ENCODE peak calls at places on chromosomes 3 and 15, in four cellular contexts. S is MG63, U is foreskin fibroblast, M is left cardiac atrium. C is an unnamed sample.

GRCh38 chr15:93826798-93827197 is 404.6 kb upstream of the MCTP2 start:
- DNase-seq in M (no peak), U (no peak), S (no peak), C (no peak)

GRCh38 chr3:56889131-56889530 is 87.4 kb upstream of the ARHGEF3 start:
- DNase-seq in M (no peak), S (no peak), U (no peak), C (no peak)

GRCh38 chr3:179526989-179527391 is 35.7 kb upstream of the ACTL6A start:
- DNase-seq in S (peak), M (peak), U (peak), C (peak)

GRCh38 chr3:62876064-62876463 is 848 bp upstream of the CADPS start:
- DNase-seq in S (peak), M (peak), U (peak), C (no peak)

GRCh38 chr3:120457827-120458226 is 7.0 kb upstream of the FSTL1 start:
- DNase-seq in M (no peak), U (no peak), S (no peak), C (no peak)

GRCh38 chr3:188187055-188187454 is 33.1 kb downstream of the LPP start:
- DNase-seq in M (no peak), U (no peak), S (no peak), C (peak)

GRCh38 chr3:161630791-161631190 is 134.2 kb downstream of the OTOL1 start:
- DNase-seq in S (no peak), M (no peak), U (peak), C (no peak)

GRCh38 chr3:40504636-40505430 is 1.0 kb upstream of the ZNF620 start:
- DNase-seq in S (peak), M (peak), U (peak), C (peak)

GRCh38 chr15:77497108-77497737 is 76.5 kb downstream of the HMG20A start:
- DNase-seq in M (peak), U (peak), S (peak), C (no peak)

GRCh38 chr15:33315044-33315443 is 4.3 kb downstream of the RYR3 start:
- DNase-seq in U (no peak), M (no peak), S (no peak), C (no peak)

GRCh38 chr3:174094671-174095070 is 697.1 kb downstream of the NLGN1 start:
- DNase-seq in M (no peak), U (no peak), S (no peak), C (no peak)